ENCODE peak calls at places on chromosome 21, in four cellular contexts. One of them, this sample, is unnamed.
A peak's percentile ranks its signal among the peaks of the same experiment; 100 is the strongest.

GRCh38 chr21:20507783-20508182 is 490.4 kb upstream of the NCAM2 start:
- DNase-seq in tibial nerve: no peak
- DNase-seq in NT2/D1: no peak
- DNase-seq in aorta: no peak
- DNase-seq in this sample: no peak

GRCh38 chr21:14917762-14918161 is 147.0 kb downstream of the NRIP1 start:
- DNase-seq in NT2/D1: no peak
- DNase-seq in tibial nerve: no peak
- DNase-seq in aorta: no peak
- DNase-seq in this sample: no peak

GRCh38 chr21:41458559-41458958 is 32.5 kb downstream of the MX1 start:
- DNase-seq in NT2/D1: no peak
- DNase-seq in aorta: no peak
- DNase-seq in tibial nerve: no peak
- DNase-seq in this sample: no peak

GRCh38 chr21:33640697-33641338 is 723 bp downstream of the CRYZL1 start:
- DNase-seq in aorta: no peak
- DNase-seq in NT2/D1: no peak
- DNase-seq in tibial nerve: no peak
- DNase-seq in this sample: no peak

GRCh38 chr21:32545948-32546441 is 39.3 kb downstream of the TCP10L start:
- DNase-seq in aorta: no peak
- DNase-seq in NT2/D1: no peak
- DNase-seq in tibial nerve: no peak
- DNase-seq in this sample: no peak

GRCh38 chr21:16709866-16710550 is 802.8 kb upstream of the CXADR start:
- DNase-seq in aorta: no peak
- DNase-seq in NT2/D1: no peak
- DNase-seq in tibial nerve: no peak
- DNase-seq in this sample: no peak

GRCh38 chr21:14453339-14453738 is 70.4 kb upstream of the HSPA13 start:
- DNase-seq in tibial nerve: no peak
- DNase-seq in NT2/D1: no peak
- DNase-seq in aorta: no peak
- DNase-seq in this sample: no peak

GRCh38 chr21:14901482-14901958 is 163.3 kb downstream of the NRIP1 start:
- DNase-seq in NT2/D1: no peak
- DNase-seq in aorta: no peak
- DNase-seq in tibial nerve: no peak
- DNase-seq in this sample: no peak

GRCh38 chr21:16330340-16331319 is 600.8 kb downstream of the USP25 start:
- DNase-seq in tibial nerve: no peak
- DNase-seq in aorta: no peak
- DNase-seq in NT2/D1: peak; percentile 51
- DNase-seq in this sample: no peak

GRCh38 chr21:41600556-41600955 is 92.6 kb upstream of the TMPRSS2 start:
- DNase-seq in NT2/D1: no peak
- DNase-seq in aorta: peak; percentile 39
- DNase-seq in tibial nerve: no peak
- DNase-seq in this sample: no peak

GRCh38 chr21:19999369-20000272 is 998.6 kb upstream of the NCAM2 start:
- DNase-seq in aorta: no peak
- DNase-seq in tibial nerve: no peak
- DNase-seq in NT2/D1: no peak
- DNase-seq in this sample: no peak

GRCh38 chr21:15444118-15444960 is 285.4 kb upstream of the USP25 start:
- DNase-seq in tibial nerve: no peak
- DNase-seq in NT2/D1: no peak
- DNase-seq in aorta: no peak
- DNase-seq in this sample: no peak

GRCh38 chr21:41767606-41768370 is 936 bp upstream of the RIPK4 start:
- DNase-seq in NT2/D1: no peak
- DNase-seq in tibial nerve: no peak
- DNase-seq in aorta: peak; percentile 75
- DNase-seq in this sample: no peak

GRCh38 chr21:23968722-23969647 is 1638.3 kb downstream of the MRPL39 start:
- DNase-seq in aorta: no peak
- DNase-seq in tibial nerve: no peak
- DNase-seq in NT2/D1: peak; percentile 75
- DNase-seq in this sample: peak; percentile 85

GRCh38 chr21:42572906-42573495 is 59.3 kb downstream of the SLC37A1 start:
- DNase-seq in tibial nerve: no peak
- DNase-seq in aorta: no peak
- DNase-seq in NT2/D1: no peak
- DNase-seq in this sample: no peak

GRCh38 chr21:41615613-41616012 is 107.7 kb upstream of the TMPRSS2 start:
- DNase-seq in NT2/D1: no peak
- DNase-seq in aorta: no peak
- DNase-seq in tibial nerve: no peak
- DNase-seq in this sample: no peak

GRCh38 chr21:34073032-34073748 is at the start of the genes MRPS6 and SLC5A3:
- DNase-seq in NT2/D1: peak; percentile 85
- DNase-seq in tibial nerve: peak; percentile 57
- DNase-seq in aorta: peak; percentile 94
- DNase-seq in this sample: peak; percentile 66

GRCh38 chr21:35737899-35738341 is 322.4 kb downstream of the SETD4 start:
- DNase-seq in NT2/D1: no peak
- DNase-seq in tibial nerve: peak; percentile 40
- DNase-seq in aorta: no peak
- DNase-seq in this sample: no peak

GRCh38 chr21:29340228-29340627 is 41.5 kb downstream of the BACH1 start:
- DNase-seq in tibial nerve: no peak
- DNase-seq in aorta: no peak
- DNase-seq in NT2/D1: no peak
- DNase-seq in this sample: no peak

GRCh38 chr21:32726742-32727477 is 903 bp downstream of the SYNJ1 start:
- DNase-seq in NT2/D1: no peak
- DNase-seq in tibial nerve: no peak
- DNase-seq in aorta: no peak
- DNase-seq in this sample: no peak

GRCh38 chr21:34754690-34755647 is 86.2 kb downstream of the CLIC6 start:
- DNase-seq in tibial nerve: no peak
- DNase-seq in NT2/D1: no peak
- DNase-seq in aorta: no peak
- DNase-seq in this sample: no peak

GRCh38 chr21:26449161-26449560 is 123.9 kb downstream of the CYYR1 start:
- DNase-seq in tibial nerve: no peak
- DNase-seq in aorta: no peak
- DNase-seq in NT2/D1: no peak
- DNase-seq in this sample: no peak

GRCh38 chr21:36860736-36861594 is 105.5 kb downstream of the HLCS start:
- DNase-seq in aorta: no peak
- DNase-seq in NT2/D1: no peak
- DNase-seq in tibial nerve: no peak
- DNase-seq in this sample: no peak

GRCh38 chr21:40271169-40271568 is 403.9 kb downstream of the PCP4 start:
- DNase-seq in aorta: no peak
- DNase-seq in tibial nerve: no peak
- DNase-seq in NT2/D1: peak; percentile 39
- DNase-seq in this sample: no peak

GRCh38 chr21:41361053-41361785 is 608 bp upstream of the MX2 start:
- DNase-seq in tibial nerve: no peak
- DNase-seq in NT2/D1: no peak
- DNase-seq in aorta: peak; percentile 62
- DNase-seq in this sample: no peak

GRCh38 chr21:42746593-42747266 is 93.3 kb downstream of the PDE9A start:
- DNase-seq in tibial nerve: no peak
- DNase-seq in NT2/D1: no peak
- DNase-seq in aorta: peak; percentile 74
- DNase-seq in this sample: peak; percentile 64

GRCh38 chr21:36910581-36911307 is 55.7 kb downstream of the HLCS start:
- DNase-seq in tibial nerve: no peak
- DNase-seq in NT2/D1: no peak
- DNase-seq in aorta: no peak
- DNase-seq in this sample: no peak

GRCh38 chr21:29104239-29104708 is 26.2 kb upstream of the MAP3K7CL start:
- DNase-seq in NT2/D1: no peak
- DNase-seq in tibial nerve: no peak
- DNase-seq in aorta: no peak
- DNase-seq in this sample: no peak

GRCh38 chr21:39843483-39843882 is 23.8 kb upstream of the PCP4 start:
- DNase-seq in aorta: no peak
- DNase-seq in tibial nerve: no peak
- DNase-seq in NT2/D1: no peak
- DNase-seq in this sample: no peak

GRCh38 chr21:34345091-34345871 is 18.5 kb upstream of the KCNE2 start:
- DNase-seq in aorta: no peak
- DNase-seq in NT2/D1: no peak
- DNase-seq in tibial nerve: no peak
- DNase-seq in this sample: no peak

GRCh38 chr21:32426066-32426465 is 13.6 kb downstream of the EVA1C start:
- DNase-seq in NT2/D1: no peak
- DNase-seq in tibial nerve: no peak
- DNase-seq in aorta: no peak
- DNase-seq in this sample: no peak

GRCh38 chr21:31064803-31065202 is 26.5 kb upstream of the KRTAP19-8 start:
- DNase-seq in aorta: no peak
- DNase-seq in tibial nerve: no peak
- DNase-seq in NT2/D1: no peak
- DNase-seq in this sample: no peak

GRCh38 chr21:35748683-35749314 is 311.5 kb downstream of the SETD4 start:
- DNase-seq in NT2/D1: no peak
- DNase-seq in tibial nerve: no peak
- DNase-seq in aorta: no peak
- DNase-seq in this sample: no peak

GRCh38 chr21:33402011-33402979 is 918 bp upstream of the IFNGR2 start:
- DNase-seq in NT2/D1: no peak
- DNase-seq in tibial nerve: peak; percentile 51
- DNase-seq in aorta: peak; percentile 87
- DNase-seq in this sample: no peak

GRCh38 chr21:25956993-25957714 is 213.4 kb downstream of the APP start:
- DNase-seq in tibial nerve: no peak
- DNase-seq in aorta: no peak
- DNase-seq in NT2/D1: no peak
- DNase-seq in this sample: no peak

GRCh38 chr21:29155118-29155932 is 24.9 kb downstream of the MAP3K7CL start:
- DNase-seq in aorta: peak; percentile 84
- DNase-seq in NT2/D1: no peak
- DNase-seq in tibial nerve: peak; percentile 23
- DNase-seq in this sample: no peak

GRCh38 chr21:36125513-36126121 is 9.3 kb upstream of the CBR3 start:
- DNase-seq in tibial nerve: peak; percentile 41
- DNase-seq in NT2/D1: no peak
- DNase-seq in aorta: no peak
- DNase-seq in this sample: peak; percentile 52

GRCh38 chr21:42047821-42048613 is 23.1 kb upstream of the UMODL1 start:
- DNase-seq in tibial nerve: peak; percentile 20
- DNase-seq in aorta: peak; percentile 93
- DNase-seq in NT2/D1: no peak
- DNase-seq in this sample: no peak

GRCh38 chr21:38386967-38387366 is 111.3 kb downstream of the ERG start:
- DNase-seq in NT2/D1: no peak
- DNase-seq in aorta: no peak
- DNase-seq in tibial nerve: no peak
- DNase-seq in this sample: no peak
- H3K4me3 ChIP-seq in NT2/D1: no peak overlapping the region
- H3K4me3 ChIP-seq in aorta: no peak overlapping the region
- H3K4me3 ChIP-seq in tibial nerve: no peak overlapping the region
- H3K4me3 ChIP-seq in this sample: no peak overlapping the region

DNA sequence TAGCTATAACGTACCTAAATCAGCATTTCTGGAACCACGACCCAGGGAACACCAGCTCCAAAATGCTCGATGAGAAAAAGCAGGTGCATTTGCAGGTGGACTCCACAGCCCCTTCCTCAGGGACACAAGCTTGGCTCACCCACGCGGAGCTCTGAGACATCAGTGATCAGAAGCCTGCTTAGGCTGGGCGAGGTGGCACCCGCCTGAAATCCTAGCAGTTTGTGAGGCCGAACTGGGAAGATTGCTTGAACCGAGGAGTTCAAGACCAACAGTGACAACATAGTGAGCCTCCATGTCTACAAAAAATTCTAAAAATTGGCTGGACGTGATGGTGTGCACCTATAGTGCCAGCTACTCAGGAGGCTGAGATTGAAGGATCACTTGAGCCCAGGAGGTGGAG is 2.5 kb upstream of the TSPEAR start:
- DNase-seq in aorta: peak; percentile 27
- DNase-seq in NT2/D1: no peak
- DNase-seq in tibial nerve: no peak
- DNase-seq in this sample: no peak
- H3K27me3 ChIP-seq in aorta: no peaks in the 10 kb centered on the region
- H3K27me3 ChIP-seq in NT2/D1: peaks cover 73% of the 10 kb centered on the region
- H3K27me3 ChIP-seq in tibial nerve: peaks cover 2% of the 10 kb centered on the region
- H3K27me3 ChIP-seq in this sample: peaks cover 46% of the 10 kb centered on the region

GRCh38 chr21:28091500-28091899 is 901.2 kb downstream of the LTN1 start:
- DNase-seq in aorta: no peak
- DNase-seq in NT2/D1: no peak
- DNase-seq in tibial nerve: no peak
- DNase-seq in this sample: no peak
- H3K4me3 ChIP-seq in aorta: peak overlapping the region; percentile 20
- H3K4me3 ChIP-seq in NT2/D1: no peak overlapping the region
- H3K4me3 ChIP-seq in tibial nerve: no peak overlapping the region
- H3K4me3 ChIP-seq in this sample: no peak overlapping the region

GRCh38 chr21:45942755-45943629 is 38.6 kb upstream of the COL6A1 start:
- DNase-seq in aorta: peak; percentile 73
- DNase-seq in tibial nerve: no peak
- DNase-seq in NT2/D1: no peak
- DNase-seq in this sample: no peak

GRCh38 chr21:45940621-45941337 is 40.8 kb upstream of the COL6A1 start:
- DNase-seq in tibial nerve: no peak
- DNase-seq in aorta: peak; percentile 58
- DNase-seq in NT2/D1: no peak
- DNase-seq in this sample: no peak

GRCh38 chr21:45940091-45940490 is 41.5 kb upstream of the COL6A1 start:
- DNase-seq in NT2/D1: no peak
- DNase-seq in tibial nerve: no peak
- DNase-seq in aorta: no peak
- DNase-seq in this sample: no peak

GRCh38 chr21:45942011-45942546 is 39.5 kb upstream of the COL6A1 start:
- DNase-seq in aorta: peak; percentile 51
- DNase-seq in tibial nerve: no peak
- DNase-seq in NT2/D1: no peak
- DNase-seq in this sample: no peak

GRCh38 chr21:45941338-45941710 is 40.2 kb upstream of the COL6A1 start:
- DNase-seq in NT2/D1: no peak
- DNase-seq in tibial nerve: no peak
- DNase-seq in aorta: no peak
- DNase-seq in this sample: no peak
- H3K27me3 ChIP-seq in NT2/D1: peaks cover 16% of the 10 kb centered on the region
- H3K27me3 ChIP-seq in tibial nerve: no peaks in the 10 kb centered on the region
- H3K27me3 ChIP-seq in aorta: no peaks in the 10 kb centered on the region
- H3K27me3 ChIP-seq in this sample: no peaks in the 10 kb centered on the region

This sample was measured in CD8-positive, alpha-beta memory T cell.